ENCODE peak calls at places on chromosome 11, in four cellular contexts. One of them, this sample, is unnamed.

GRCh38 chr11:118224512-118225180 is at the start of gene JAML:
- DNase-seq in foreskin fibroblast: no peak
- DNase-seq in BJ: no peak
- DNase-seq in psoas muscle: no peak
- DNase-seq in this sample: no peak

GRCh38 chr11:10064828-10065227 is 229.2 kb downstream of the SBF2 start:
- DNase-seq in foreskin fibroblast: no peak
- DNase-seq in BJ: no peak
- DNase-seq in psoas muscle: no peak
- DNase-seq in this sample: no peak

GRCh38 chr11:103528596-103528995 is 419.4 kb downstream of the DYNC2H1 start:
- DNase-seq in foreskin fibroblast: peak; percentile 28
- DNase-seq in BJ: no peak
- DNase-seq in psoas muscle: no peak
- DNase-seq in this sample: no peak

GRCh38 chr11:81005595-81005994 is 1564.8 kb upstream of the TENM4 start:
- DNase-seq in foreskin fibroblast: peak; percentile 65
- DNase-seq in BJ: peak; percentile 11
- DNase-seq in psoas muscle: no peak
- DNase-seq in this sample: no peak

GRCh38 chr11:2441171-2441570 is 3.1 kb downstream of the TRPM5 start:
- DNase-seq in foreskin fibroblast: no peak
- DNase-seq in BJ: no peak
- DNase-seq in psoas muscle: no peak
- DNase-seq in this sample: no peak

GRCh38 chr11:367956-368413 is 1.3 kb upstream of the B4GALNT4 start:
- DNase-seq in foreskin fibroblast: no peak
- DNase-seq in BJ: no peak
- DNase-seq in psoas muscle: no peak
- DNase-seq in this sample: no peak

GRCh38 chr11:66881436-66881835 is 24.6 kb downstream of the LRFN4 start:
- DNase-seq in foreskin fibroblast: no peak
- DNase-seq in BJ: no peak
- DNase-seq in psoas muscle: no peak
- DNase-seq in this sample: no peak

GRCh38 chr11:37881741-37882140 is 1283.7 kb upstream of the RAG2 start:
- DNase-seq in foreskin fibroblast: no peak
- DNase-seq in BJ: no peak
- DNase-seq in psoas muscle: no peak
- DNase-seq in this sample: no peak

GRCh38 chr11:23569547-23569946 is 709.3 kb upstream of the CCDC179 start:
- DNase-seq in foreskin fibroblast: no peak
- DNase-seq in BJ: no peak
- DNase-seq in psoas muscle: no peak
- DNase-seq in this sample: peak; percentile 96

GRCh38 chr11:86240164-86240563 is 4.4 kb upstream of the EED start:
- DNase-seq in foreskin fibroblast: no peak
- DNase-seq in BJ: no peak
- DNase-seq in psoas muscle: no peak
- DNase-seq in this sample: no peak

GRCh38 chr11:45918331-45918941 is 759 bp upstream of the PEX16 start:
- DNase-seq in foreskin fibroblast: peak; percentile 92
- DNase-seq in BJ: no peak
- DNase-seq in psoas muscle: peak; percentile 85
- DNase-seq in this sample: peak; percentile 75

GRCh38 chr11:1301220-1302000 is 8.0 kb downstream of the TOLLIP start:
- DNase-seq in foreskin fibroblast: no peak
- DNase-seq in BJ: no peak
- DNase-seq in psoas muscle: no peak
- DNase-seq in this sample: no peak